ENCODE peak calls at places on chromosomes 1 and 21, in five cellular contexts. One of them, this sample, is unnamed.
A peak's percentile ranks its signal among the peaks of the same experiment; 100 is the strongest.

GRCh38 chr1:244322791-244323521 is 128.8 kb downstream of the ADSS2 start:
- DNase-seq in T47D: peak; percentile 26
- DNase-seq in hypothalamus: no peak
- DNase-seq in mesendoderm: peak; percentile 91
- DNase-seq in T-cell: no peak
- DNase-seq in this sample: peak; percentile 49

GRCh38 chr1:30697571-30697970 is 25.8 kb downstream of the MATN1 start:
- DNase-seq in T47D: no peak
- DNase-seq in T-cell: no peak
- DNase-seq in hypothalamus: no peak
- DNase-seq in mesendoderm: no peak
- DNase-seq in this sample: no peak

GRCh38 chr1:229131243-229132105 is 139.4 kb upstream of the RAB4A start:
- DNase-seq in T47D: no peak
- DNase-seq in hypothalamus: no peak
- DNase-seq in mesendoderm: no peak
- DNase-seq in T-cell: no peak
- DNase-seq in this sample: no peak

GRCh38 chr1:4227986-4228385 is 327.9 kb upstream of the C1orf174 start:
- DNase-seq in hypothalamus: no peak
- DNase-seq in mesendoderm: no peak
- DNase-seq in T-cell: no peak
- DNase-seq in T47D: no peak
- DNase-seq in this sample: no peak

GRCh38 chr1:91234181-91234580 is 170.5 kb downstream of the HFM1 start:
- DNase-seq in mesendoderm: no peak
- DNase-seq in T-cell: no peak
- DNase-seq in hypothalamus: no peak
- DNase-seq in T47D: no peak
- DNase-seq in this sample: no peak

GRCh38 chr21:35051287-35051818 is 2.3 kb upstream of the RUNX1 start:
- DNase-seq in mesendoderm: peak; percentile 91
- DNase-seq in T-cell: peak; percentile 83
- DNase-seq in hypothalamus: peak; percentile 9
- DNase-seq in T47D: peak; percentile 56
- DNase-seq in this sample: peak; percentile 89

GRCh38 chr1:7770939-7771672 is at the start of gene VAMP3:
- DNase-seq in mesendoderm: peak; percentile 89
- DNase-seq in T-cell: peak; percentile 72
- DNase-seq in T47D: peak; percentile 67
- DNase-seq in hypothalamus: peak; percentile 56
- DNase-seq in this sample: peak; percentile 93

GRCh38 chr1:174968750-174969244 is 30.9 kb upstream of the CACYBP start:
- DNase-seq in T47D: no peak
- DNase-seq in hypothalamus: no peak
- DNase-seq in mesendoderm: no peak
- DNase-seq in T-cell: no peak
- DNase-seq in this sample: no peak

GRCh38 chr1:68140536-68140935 is 90.1 kb upstream of the DIRAS3 start:
- DNase-seq in T-cell: no peak
- DNase-seq in T47D: no peak
- DNase-seq in hypothalamus: no peak
- DNase-seq in mesendoderm: no peak
- DNase-seq in this sample: no peak

GRCh38 chr1:70143052-70143659 is 62.2 kb downstream of the LRRC40 start:
- DNase-seq in hypothalamus: no peak
- DNase-seq in mesendoderm: peak; percentile 19
- DNase-seq in T-cell: no peak
- DNase-seq in T47D: no peak
- DNase-seq in this sample: peak; percentile 30

GRCh38 chr21:37008705-37009104 is 2.2 kb downstream of the RIPPLY3 start:
- DNase-seq in hypothalamus: no peak
- DNase-seq in T-cell: no peak
- DNase-seq in T47D: no peak
- DNase-seq in mesendoderm: no peak
- DNase-seq in this sample: peak; percentile 35

GRCh38 chr1:24340770-24341169 is 21.6 kb downstream of the GRHL3 start:
- DNase-seq in T47D: no peak
- DNase-seq in T-cell: no peak
- DNase-seq in hypothalamus: no peak
- DNase-seq in mesendoderm: peak; percentile 59
- DNase-seq in this sample: no peak